ENCODE peak calls at places on chromosomes 5 and 9, in nine cellular contexts. A is neural progenitor cell, G is HepG2, K is IMR-90, E is A549, M is PC-9, L is fibroblast of lung, Q is PC-3, P is SK-N-SH. C is an unnamed sample.

GRCh38 chr9:38183994-38184568 is 115.1 kb upstream of the SHB start:
- DNase-seq in A (no peak), G (no peak), K (no peak), E (no peak), M (no peak), L (peak; percentile 46), Q (peak; percentile 38), P (no peak), C (no peak)

GRCh38 chr5:58114324-58114723 is 345.6 kb downstream of the PLK2 start:
- DNase-seq in A (no peak), G (no peak), K (peak; percentile 84), E (no peak), M (no peak), L (peak; percentile 96), Q (peak; percentile 72), P (no peak), C (no peak)

GRCh38 chr5:138668981-138669380 is 84.2 kb upstream of the CTNNA1 start:
- DNase-seq in A (no peak), G (no peak), K (no peak), E (no peak), M (peak; percentile 92), L (peak; percentile 64), Q (no peak), P (no peak), C (no peak)

GRCh38 chr5:96661101-96661840 is 905 bp upstream of the CAST start:
- DNase-seq in A (peak; percentile 39), G (no peak), K (peak; percentile 61), E (peak; percentile 35), M (peak; percentile 69), L (peak; percentile 55), Q (peak; percentile 46), P (peak; percentile 6), C (peak; percentile 38)

GRCh38 chr5:122312670-122312988 is 592 bp downstream of the SNCAIP start:
- DNase-seq in A (peak; percentile 53), G (no peak), K (peak; percentile 40), E (no peak), M (no peak), L (peak; percentile 51), Q (no peak), P (peak; percentile 59), C (peak; percentile 61)

GRCh38 chr5:167982-168660 is 23.2 kb upstream of the LRRC14B start:
- DNase-seq in A (no peak), G (no peak), K (peak; percentile 99), E (no peak), M (peak; percentile 64), L (peak; percentile 98), Q (peak; percentile 88), P (no peak), C (peak; percentile 36)

GRCh38 chr5:76514254-76514653 is 108.9 kb downstream of the F2RL2 start:
- DNase-seq in A (no peak), G (peak; percentile 14), K (no peak), E (no peak), M (no peak), L (no peak), Q (no peak), P (peak; percentile 32), C (no peak)

GRCh38 chr5:142551242-142552067 is 134.4 kb downstream of the FGF1 start:
- DNase-seq in A (peak; percentile 74), G (no peak), K (peak; percentile 22), E (no peak), M (no peak), L (no peak), Q (peak; percentile 33), P (peak; percentile 66), C (peak; percentile 33)

GRCh38 chr5:110050640-110051345 is 361.1 kb downstream of the MAN2A1 start:
- DNase-seq in A (no peak), G (no peak), K (no peak), E (no peak), M (no peak), L (no peak), Q (no peak), P (no peak), C (no peak)

GRCh38 chr5:18024542-18024941 is 390.3 kb downstream of the TAF11L14 start:
- DNase-seq in A (no peak), G (no peak), K (no peak), E (no peak), M (no peak), L (no peak), Q (no peak), P (no peak), C (no peak)

GRCh38 chr5:52897238-52897614 is 91.9 kb upstream of the ITGA2 start:
- DNase-seq in A (no peak), G (no peak), K (no peak), E (no peak), M (no peak), L (no peak), Q (no peak), P (no peak), C (no peak)

GRCh38 chr5:124705577-124705976 is 40.9 kb downstream of the ZNF608 start:
- DNase-seq in A (no peak), G (no peak), K (no peak), E (no peak), M (no peak), L (no peak), Q (no peak), P (no peak), C (no peak)

GRCh38 chr5:124704594-124705284 is 41.7 kb downstream of the ZNF608 start:
- DNase-seq in A (no peak), G (peak; percentile 23), K (no peak), E (no peak), M (no peak), L (no peak), Q (no peak), P (no peak), C (no peak)

GRCh38 chr5:124707516-124707915 is 38.9 kb downstream of the ZNF608 start:
- DNase-seq in A (no peak), G (no peak), K (no peak), E (no peak), M (no peak), L (no peak), Q (no peak), P (no peak), C (no peak)

GRCh38 chr5:124706729-124707361 is 39.6 kb downstream of the ZNF608 start:
- DNase-seq in A (no peak), G (peak; percentile 9), K (peak; percentile 58), E (no peak), M (no peak), L (peak; percentile 64), Q (no peak), P (peak; percentile 70), C (peak; percentile 77)

DNA sequence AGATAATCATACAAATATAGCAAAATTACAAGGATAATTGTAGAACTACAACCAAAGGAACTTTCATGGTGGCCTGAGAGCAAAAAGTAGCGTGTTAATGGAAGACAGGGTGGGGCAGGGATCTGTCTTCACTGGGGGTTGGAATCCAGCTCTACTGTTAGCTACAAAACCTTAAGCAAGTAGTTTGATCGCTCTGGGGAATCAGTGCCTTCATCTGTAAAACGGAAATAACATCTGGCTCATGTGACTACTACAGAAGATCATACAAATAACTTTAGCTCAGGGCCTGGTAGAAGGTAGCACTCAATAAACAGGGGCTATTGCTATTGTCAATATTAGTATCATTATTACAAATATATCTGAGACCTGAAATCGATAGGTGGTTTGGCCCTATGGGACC is 40.4 kb downstream of the ZNF608 start:
- DNase-seq in A (no peak), G (no peak), K (no peak), E (no peak), M (no peak), L (no peak), Q (no peak), P (no peak), C (no peak)
- H3K4me2 ChIP-seq in A (no peak overlapping the region), G (no peak overlapping the region), K (no peak overlapping the region), E (no peak overlapping the region), M (no peak overlapping the region), L (no peak overlapping the region), Q (no peak overlapping the region), P (no peak overlapping the region), C (peak overlapping the region; percentile 55)

GRCh38 chr9:121284733-121285451 is 16.9 kb downstream of the GSN start:
- DNase-seq in A (no peak), G (no peak), K (no peak), E (no peak), M (peak; percentile 24), L (no peak), Q (no peak), P (no peak), C (no peak)

GRCh38 chr9:121281614-121282291 is 13.8 kb downstream of the GSN start:
- DNase-seq in A (no peak), G (peak; percentile 85), K (peak; percentile 65), E (peak; percentile 71), M (peak; percentile 96), L (peak; percentile 85), Q (peak; percentile 93), P (no peak), C (peak; percentile 92)

GRCh38 chr9:121282309-121283071 is 14.5 kb downstream of the GSN start:
- DNase-seq in A (no peak), G (no peak), K (peak; percentile 85), E (no peak), M (peak; percentile 36), L (peak; percentile 92), Q (peak; percentile 50), P (no peak), C (no peak)

GRCh38 chr9:121283856-121284732 is 16.1 kb downstream of the GSN start:
- DNase-seq in A (peak; percentile 67), G (no peak), K (no peak), E (no peak), M (peak; percentile 18), L (no peak), Q (no peak), P (no peak), C (no peak)

DNA sequence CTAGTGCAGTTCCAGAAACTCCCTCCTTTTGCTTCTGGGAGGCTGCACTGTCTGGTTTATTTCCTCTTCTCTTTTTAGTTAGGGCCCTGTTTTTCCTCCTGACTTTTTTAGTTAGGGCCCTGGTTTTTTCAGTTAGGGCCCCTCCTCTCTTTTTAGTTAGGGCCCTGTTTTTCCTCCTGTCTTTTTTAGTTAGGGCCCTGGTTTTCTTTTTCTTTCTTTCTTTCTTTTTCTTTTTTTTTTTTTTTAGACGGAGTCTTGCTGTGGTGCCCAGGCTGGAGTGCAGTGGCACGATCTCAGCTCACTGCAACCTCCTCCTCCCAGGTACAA is 15.1 kb downstream of the GSN start:
- DNase-seq in A (no peak), G (no peak), K (no peak), E (no peak), M (no peak), L (no peak), Q (no peak), P (no peak), C (no peak)
- H3K4me2 ChIP-seq in A (no peak overlapping the region), G (peak overlapping the region; percentile 74), K (no peak overlapping the region), E (peak overlapping the region; percentile 54), M (peak overlapping the region; percentile 50), L (peak overlapping the region; percentile 60), Q (peak overlapping the region; percentile 68), P (peak overlapping the region; percentile 44), C (no peak overlapping the region)

GRCh38 chr5:74500037-74500917 is 140.3 kb downstream of the ENC1 start:
- DNase-seq in A (no peak), G (peak; percentile 96), K (no peak), E (no peak), M (no peak), L (no peak), Q (no peak), P (no peak), C (peak; percentile 14)
- H3K4me2 ChIP-seq in A (peak overlapping the region; percentile 17), G (peak overlapping the region; percentile 82), K (no peak overlapping the region), E (peak overlapping the region; percentile 31), M (no peak overlapping the region), L (no peak overlapping the region), Q (no peak overlapping the region), P (no peak overlapping the region), C (peak overlapping the region; percentile 40)

DNA sequence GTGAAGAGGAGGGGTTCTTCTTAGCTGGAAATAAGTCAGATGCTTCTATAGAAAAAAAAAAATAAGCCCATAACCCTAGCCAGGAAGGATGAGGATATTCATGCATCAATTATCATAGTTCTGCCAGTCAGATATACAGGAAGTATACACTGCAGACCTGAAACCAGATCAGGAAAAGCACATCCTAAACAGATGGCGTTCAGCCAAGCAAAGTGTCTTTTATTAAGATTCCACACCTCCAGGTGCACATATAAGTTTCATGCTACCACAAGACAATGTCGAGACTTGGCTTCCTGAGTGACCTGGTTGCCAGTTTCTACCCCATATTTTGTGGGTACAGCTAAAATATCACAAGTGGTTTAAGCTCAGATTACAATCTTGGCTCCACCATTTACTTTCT is 108.3 kb downstream of the CETN3 start:
- DNase-seq in A (no peak), G (no peak), K (no peak), E (no peak), M (no peak), L (no peak), Q (no peak), P (no peak), C (no peak)
- H3K4me2 ChIP-seq in A (no peak overlapping the region), G (no peak overlapping the region), K (no peak overlapping the region), E (no peak overlapping the region), M (no peak overlapping the region), L (no peak overlapping the region), Q (no peak overlapping the region), P (no peak overlapping the region), C (no peak overlapping the region)